ENCODE peak calls at places on chromosome 9, in ten cellular contexts. I is pancreas, S is left ventricle myocardium inferior, W is stomach, U is body of pancreas, N is lower leg skin, T is fibroblast of mammary gland, G is A673, Z is neural progenitor cell, X is A549. Q is an unnamed sample.

GRCh38 chr9:138101444-138102234 is 224.1 kb downstream of the CACNA1B start:
- DNase-seq in I (no peak), S (no peak), W (peak; percentile 15), U (no peak), N (no peak), T (no peak), G (no peak), Z (no peak), X (no peak), Q (no peak)

GRCh38 chr9:76445976-76446375 is 13.0 kb upstream of the GCNT1 start:
- DNase-seq in I (no peak), S (no peak), W (no peak), U (no peak), N (no peak), T (no peak), G (no peak), Z (no peak), X (no peak), Q (no peak)

GRCh38 chr9:100011062-100011681 is 87.6 kb downstream of the ERP44 start:
- DNase-seq in I (no peak), S (no peak), W (no peak), U (peak; percentile 52), N (no peak), T (peak; percentile 79), G (peak; percentile 70), Z (peak; percentile 62), X (peak; percentile 24), Q (peak; percentile 76)

GRCh38 chr9:127093319-127094020 is 29.0 kb downstream of the ANGPTL2 start:
- DNase-seq in I (no peak), S (no peak), W (no peak), U (no peak), N (no peak), T (no peak), G (no peak), Z (no peak), X (no peak), Q (no peak)

GRCh38 chr9:112541690-112542089 is 55.1 kb downstream of the KIAA1958 start:
- DNase-seq in I (no peak), S (no peak), W (no peak), U (no peak), N (no peak), T (peak; percentile 40), G (peak; percentile 72), Z (no peak), X (no peak), Q (no peak)

GRCh38 chr9:81375461-81376100 is 313.8 kb downstream of the TLE1 start:
- DNase-seq in I (no peak), S (no peak), W (no peak), U (no peak), N (no peak), T (no peak), G (no peak), Z (no peak), X (no peak), Q (peak; percentile 58)

GRCh38 chr9:93089024-93089423 is 7.0 kb upstream of the CARD19 start:
- DNase-seq in I (no peak), S (no peak), W (no peak), U (no peak), N (no peak), T (no peak), G (no peak), Z (peak; percentile 0), X (no peak), Q (no peak)

GRCh38 chr9:5593904-5594303 is 35.0 kb upstream of the RIC1 start:
- DNase-seq in I (no peak), S (no peak), W (no peak), U (no peak), N (no peak), T (no peak), G (no peak), Z (no peak), X (no peak), Q (no peak)

GRCh38 chr9:80994892-80995291 is 694.5 kb downstream of the TLE1 start:
- DNase-seq in I (no peak), S (no peak), W (no peak), U (no peak), N (no peak), T (peak; percentile 64), G (no peak), Z (no peak), X (no peak), Q (peak; percentile 74)

GRCh38 chr9:127980706-127981558 is at the start of gene EEIG1:
- DNase-seq in I (peak; percentile 95), S (peak; percentile 97), W (peak; percentile 96), U (peak; percentile 96), N (peak; percentile 92), T (peak; percentile 76), G (peak; percentile 97), Z (peak; percentile 98), X (peak; percentile 88), Q (peak; percentile 89)

GRCh38 chr9:12819436-12820185 is 44.8 kb downstream of the LURAP1L start:
- DNase-seq in I (no peak), S (no peak), W (no peak), U (peak; percentile 8), N (no peak), T (peak; percentile 69), G (peak; percentile 50), Z (peak; percentile 4), X (no peak), Q (no peak)

GRCh38 chr9:85038061-85038460 is 368.5 kb downstream of the NTRK2 start:
- DNase-seq in I (no peak), S (no peak), W (no peak), U (no peak), N (no peak), T (no peak), G (no peak), Z (no peak), X (no peak), Q (no peak)

GRCh38 chr9:34322899-34323591 is 6.0 kb downstream of the KIF24 start:
- DNase-seq in I (no peak), S (no peak), W (no peak), U (no peak), N (no peak), T (no peak), G (no peak), Z (no peak), X (no peak), Q (no peak)

GRCh38 chr9:128275198-128276007 is at the start of gene GOLGA2:
- DNase-seq in I (peak; percentile 40), S (peak; percentile 27), W (no peak), U (peak; percentile 34), N (no peak), T (peak; percentile 66), G (peak; percentile 49), Z (peak; percentile 82), X (peak; percentile 68), Q (peak; percentile 72)

GRCh38 chr9:1354066-1354465 is 303.9 kb downstream of the DMRT2 start:
- DNase-seq in I (no peak), S (no peak), W (no peak), U (no peak), N (no peak), T (no peak), G (no peak), Z (no peak), X (no peak), Q (no peak)
- TF ChIP-seq CTCF in I (no peak), S (no peak), W (no peak), U (no peak), N (no peak), T (no peak), G (no peak), Z (no peak), X (no peak), Q (no peak)

DNA sequence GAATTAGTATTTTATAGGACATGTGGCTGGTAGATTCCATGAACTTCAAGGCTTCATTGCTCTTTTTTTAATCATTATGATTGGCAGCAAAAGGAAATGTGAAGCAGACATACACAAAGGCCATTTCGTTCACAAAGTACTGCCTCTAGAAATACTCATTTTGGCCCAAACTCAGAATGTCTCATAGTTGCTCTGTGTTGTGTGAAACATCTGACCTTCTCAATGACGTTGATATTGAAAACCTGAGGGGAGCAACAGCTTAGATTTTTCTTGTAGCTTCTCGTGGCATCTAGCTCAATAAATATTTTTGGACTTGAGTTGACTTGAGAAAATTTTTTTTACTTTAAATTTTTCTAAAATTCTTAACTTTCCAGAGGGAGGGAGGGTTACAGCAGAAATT is 12.4 kb downstream of the KCNV2 start:
- DNase-seq in I (no peak), S (no peak), W (no peak), U (no peak), N (no peak), T (peak; percentile 47), G (no peak), Z (no peak), X (no peak), Q (peak; percentile 58)
- H3K4me3 ChIP-seq in I (no peak overlapping the region), S (no peak overlapping the region), W (no peak overlapping the region), U (no peak overlapping the region), N (no peak overlapping the region), T (no peak overlapping the region), G (no peak overlapping the region), Z (no peak overlapping the region), X (no peak overlapping the region), Q (no peak overlapping the region)

GRCh38 chr9:124899845-124900244 is 37.9 kb downstream of the ARPC5L start:
- DNase-seq in I (no peak), S (no peak), W (no peak), U (no peak), N (no peak), T (no peak), G (no peak), Z (no peak), X (no peak), Q (no peak)
- TF ChIP-seq CTCF in I (no peak), S (no peak), W (no peak), U (no peak), N (no peak), T (no peak), G (no peak), Z (no peak), X (no peak), Q (no peak)

GRCh38 chr9:88995205-88995604 is 3.9 kb downstream of the S1PR3 start:
- DNase-seq in I (no peak), S (no peak), W (no peak), U (no peak), N (no peak), T (peak; percentile 43), G (no peak), Z (no peak), X (no peak), Q (no peak)

GRCh38 chr9:88993871-88994819 is 2.9 kb downstream of the S1PR3 start:
- DNase-seq in I (no peak), S (no peak), W (no peak), U (no peak), N (no peak), T (no peak), G (no peak), Z (no peak), X (no peak), Q (no peak)

GRCh38 chr9:88995627-88996026 is 4.4 kb downstream of the S1PR3 start:
- DNase-seq in I (no peak), S (no peak), W (no peak), U (no peak), N (no peak), T (no peak), G (no peak), Z (no peak), X (no peak), Q (no peak)

GRCh38 chr9:88993327-88993726 is 2.1 kb downstream of the S1PR3 start:
- DNase-seq in I (no peak), S (no peak), W (no peak), U (peak; percentile 26), N (no peak), T (no peak), G (no peak), Z (no peak), X (no peak), Q (peak; percentile 58)

DNA sequence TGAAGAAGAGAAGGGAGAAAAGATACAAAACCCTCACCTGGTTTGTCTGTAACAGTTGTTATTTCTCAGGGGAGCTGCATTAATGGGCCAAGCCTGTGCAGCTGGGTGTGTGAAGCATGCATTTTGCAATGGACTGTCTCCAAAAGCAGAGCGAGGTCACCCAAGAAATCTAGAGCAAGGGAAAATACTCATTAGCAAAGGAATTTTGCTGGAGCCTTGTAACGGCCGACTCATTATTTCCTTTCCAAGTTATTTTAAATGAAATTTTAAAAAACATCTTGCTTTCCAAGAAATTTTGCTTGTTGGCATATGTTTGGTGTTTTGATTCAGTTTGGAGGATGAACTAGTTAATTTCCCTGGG is 3.5 kb downstream of the S1PR3 start:
- DNase-seq in I (no peak), S (no peak), W (no peak), U (no peak), N (no peak), T (peak; percentile 72), G (no peak), Z (no peak), X (no peak), Q (peak; percentile 59)
- H3K4me3 ChIP-seq in I (no peak overlapping the region), S (peak overlapping the region; percentile 86), W (peak overlapping the region; percentile 86), U (no peak overlapping the region), N (no peak overlapping the region), T (peak overlapping the region; percentile 17), G (no peak overlapping the region), Z (no peak overlapping the region), X (no peak overlapping the region), Q (peak overlapping the region; percentile 4)

Q was measured in fibroblast of pulmonary artery.